ENCODE peak calls at places on chromosomes 6 and 20, in nine cellular contexts. G is mucosa of descending colon; A is heart left ventricle; Y is BE2C; V is stimulated activated CD8-positive, alpha-beta memory T cell treated with anti-CD3 and anti-CD28 coated beads, Interleukin-7, amount 100 ng/mL, for 48 hours; W is HTR-8/SVneo; L is GM12891; C is kidney; P is tibial artery. J is an unnamed sample.

GRCh38 chr6:134299236-134299635 is 18.7 kb downstream of the SGK1 start:
- DNase-seq in G (no peak), A (no peak), Y (no peak), V (no peak), W (no peak), L (no peak), C (no peak), P (no peak), J (no peak)

GRCh38 chr20:35511814-35512420 is 17.5 kb downstream of the C20orf173 start:
- DNase-seq in G (peak), A (no peak), Y (peak), V (no peak), W (peak), L (no peak), C (no peak), P (no peak), J (no peak)

GRCh38 chr20:5357942-5358341 is 41.2 kb upstream of the PROKR2 start:
- DNase-seq in G (no peak), A (no peak), Y (no peak), V (no peak), W (no peak), L (no peak), C (no peak), P (no peak), J (no peak)

GRCh38 chr20:41406307-41406706 is 39.7 kb upstream of the EMILIN3 start:
- DNase-seq in G (no peak), A (no peak), Y (peak), V (no peak), W (no peak), L (no peak), C (no peak), P (no peak), J (no peak)

GRCh38 chr20:57680934-57681914 is 28.6 kb downstream of the PMEPA1 start:
- DNase-seq in G (no peak), A (no peak), Y (no peak), V (no peak), W (no peak), L (no peak), C (no peak), P (no peak), J (no peak)

GRCh38 chr20:37441023-37441422 is 80.0 kb upstream of the NNAT start:
- DNase-seq in G (no peak), A (no peak), Y (no peak), V (no peak), W (no peak), L (no peak), C (no peak), P (no peak), J (no peak)

GRCh38 chr6:41677430-41678045 is 39.3 kb downstream of the MDFI start:
- DNase-seq in G (no peak), A (no peak), Y (no peak), V (no peak), W (no peak), L (no peak), C (peak), P (no peak), J (no peak)

GRCh38 chr6:41161380-41161779 is 1.5 kb downstream of the TREM2 start:
- DNase-seq in G (no peak), A (no peak), Y (no peak), V (no peak), W (no peak), L (no peak), C (no peak), P (no peak), J (no peak)

GRCh38 chr20:12729326-12729725 is 279.4 kb upstream of the SPTLC3 start:
- DNase-seq in G (no peak), A (no peak), Y (no peak), V (no peak), W (no peak), L (no peak), C (no peak), P (no peak), J (no peak)

GRCh38 chr20:61801065-61801360 is 264.7 kb downstream of the TAF4 start:
- DNase-seq in G (no peak), A (no peak), Y (no peak), V (no peak), W (no peak), L (no peak), C (no peak), P (no peak), J (no peak)

GRCh38 chr20:57838670-57839142 is 128.9 kb upstream of the PMEPA1 start:
- DNase-seq in G (no peak), A (no peak), Y (peak), V (no peak), W (no peak), L (no peak), C (no peak), P (no peak), J (no peak)

GRCh38 chr6:90068264-90068663 is 174.0 kb downstream of the GJA10 start:
- DNase-seq in G (no peak), A (peak), Y (no peak), V (no peak), W (peak), L (no peak), C (no peak), P (no peak), J (no peak)

GRCh38 chr6:34679552-34680255 is 16.9 kb downstream of the ILRUN start:
- DNase-seq in G (no peak), A (no peak), Y (no peak), V (no peak), W (no peak), L (no peak), C (no peak), P (no peak), J (no peak)

GRCh38 chr6:2526766-2527165 is 224.0 kb downstream of the MYLK4 start:
- DNase-seq in G (no peak), A (no peak), Y (no peak), V (no peak), W (no peak), L (no peak), C (no peak), P (no peak), J (no peak)

GRCh38 chr6:42616716-42617115 is 52.9 kb downstream of the UBR2 start:
- DNase-seq in G (no peak), A (no peak), Y (no peak), V (no peak), W (no peak), L (no peak), C (no peak), P (no peak), J (no peak)

GRCh38 chr6:168524644-168525043 is 83.7 kb downstream of the SMOC2 start:
- DNase-seq in G (no peak), A (no peak), Y (no peak), V (no peak), W (no peak), L (no peak), C (no peak), P (peak), J (no peak)

GRCh38 chr6:37988696-37989095 is 169.2 kb downstream of the ZFAND3 start:
- DNase-seq in G (no peak), A (no peak), Y (no peak), V (no peak), W (no peak), L (no peak), C (no peak), P (no peak), J (no peak)

GRCh38 chr6:21594427-21595264 is 1.1 kb downstream of the SOX4 start:
- DNase-seq in G (peak), A (peak), Y (peak), V (no peak), W (no peak), L (peak), C (peak), P (peak), J (no peak)

GRCh38 chr6:26295691-26296555 is 69.1 kb upstream of the BTN3A2 start:
- DNase-seq in G (no peak), A (no peak), Y (no peak), V (no peak), W (no peak), L (no peak), C (no peak), P (no peak), J (no peak)

GRCh38 chr6:37257320-37257633 is 295 bp upstream of the TBC1D22B start:
- DNase-seq in G (no peak), A (no peak), Y (no peak), V (no peak), W (no peak), L (no peak), C (no peak), P (no peak), J (no peak)

GRCh38 chr6:84926171-84926570 is 161.8 kb upstream of the TBX18 start:
- DNase-seq in G (no peak), A (no peak), Y (no peak), V (no peak), W (no peak), L (no peak), C (no peak), P (no peak), J (no peak)

GRCh38 chr6:13354331-13355042 is 26.1 kb upstream of the TBC1D7 start:
- DNase-seq in G (no peak), A (no peak), Y (no peak), V (no peak), W (peak), L (no peak), C (no peak), P (no peak), J (no peak)

GRCh38 chr6:43772571-43773049 is 2.6 kb downstream of the VEGFA start:
- DNase-seq in G (no peak), A (peak), Y (peak), V (no peak), W (no peak), L (no peak), C (peak), P (no peak), J (no peak)

GRCh38 chr6:98212468-98212867 is 621.9 kb upstream of the POU3F2 start:
- DNase-seq in G (no peak), A (no peak), Y (no peak), V (no peak), W (no peak), L (no peak), C (no peak), P (no peak), J (no peak)

GRCh38 chr20:62377615-62378085 is 9.3 kb upstream of the RPS21 start:
- DNase-seq in G (no peak), A (peak), Y (no peak), V (no peak), W (no peak), L (no peak), C (no peak), P (no peak), J (no peak)

GRCh38 chr6:21846541-21847451 is 253.2 kb downstream of the SOX4 start:
- DNase-seq in G (peak), A (no peak), Y (peak), V (no peak), W (no peak), L (no peak), C (no peak), P (no peak), J (no peak)